ENCODE peak calls at places on chromosome 20, in four cellular contexts. One of them, this sample, is unnamed.

GRCh38 chr20:57335392-57335791 is 5.8 kb downstream of the SPO11 start:
- DNase-seq in CD8-positive, alpha-beta memory T cell: no peak
- DNase-seq in germinal center: no peak
- DNase-seq in EL: no peak
- DNase-seq in this sample: no peak

GRCh38 chr20:37450344-37450743 is 70.7 kb upstream of the NNAT start:
- DNase-seq in CD8-positive, alpha-beta memory T cell: no peak
- DNase-seq in germinal center: no peak
- DNase-seq in EL: no peak
- DNase-seq in this sample: no peak

GRCh38 chr20:347640-348484 is 951 bp downstream of the NRSN2 start:
- DNase-seq in EL: peak; percentile 97
- DNase-seq in germinal center: peak; percentile 83
- DNase-seq in CD8-positive, alpha-beta memory T cell: peak; percentile 66
- DNase-seq in this sample: peak; percentile 52

GRCh38 chr20:44746367-44747165 is 901 bp downstream of the KCNK15 start:
- DNase-seq in germinal center: no peak
- DNase-seq in EL: no peak
- DNase-seq in CD8-positive, alpha-beta memory T cell: no peak
- DNase-seq in this sample: no peak

GRCh38 chr20:53738039-53738944 is 144.7 kb upstream of the ZNF217 start:
- DNase-seq in EL: peak; percentile 85
- DNase-seq in germinal center: no peak
- DNase-seq in CD8-positive, alpha-beta memory T cell: no peak
- DNase-seq in this sample: no peak

GRCh38 chr20:11204926-11205768 is 531.3 kb upstream of the JAG1 start:
- DNase-seq in EL: peak; percentile 69
- DNase-seq in CD8-positive, alpha-beta memory T cell: no peak
- DNase-seq in germinal center: no peak
- DNase-seq in this sample: no peak

GRCh38 chr20:51958099-51958498 is 155.8 kb upstream of the SALL4 start:
- DNase-seq in germinal center: no peak
- DNase-seq in EL: no peak
- DNase-seq in CD8-positive, alpha-beta memory T cell: no peak
- DNase-seq in this sample: no peak

GRCh38 chr20:1945134-1945618 is 48.7 kb downstream of the PDYN start:
- DNase-seq in CD8-positive, alpha-beta memory T cell: no peak
- DNase-seq in EL: no peak
- DNase-seq in germinal center: no peak
- DNase-seq in this sample: peak; percentile 90

GRCh38 chr20:36035720-36036119 is 67.3 kb downstream of the CNBD2 start:
- DNase-seq in CD8-positive, alpha-beta memory T cell: no peak
- DNase-seq in germinal center: no peak
- DNase-seq in EL: peak; percentile 55
- DNase-seq in this sample: no peak

GRCh38 chr20:25148982-25149846 is 46.3 kb upstream of the ENTPD6 start:
- DNase-seq in germinal center: no peak
- DNase-seq in CD8-positive, alpha-beta memory T cell: no peak
- DNase-seq in EL: no peak
- DNase-seq in this sample: no peak

GRCh38 chr20:17875106-17875980 is 93.3 kb downstream of the SNX5 start:
- DNase-seq in germinal center: no peak
- DNase-seq in CD8-positive, alpha-beta memory T cell: no peak
- DNase-seq in EL: peak; percentile 19
- DNase-seq in this sample: no peak

GRCh38 chr20:23116301-23117089 is 30.4 kb upstream of the CD93 start:
- DNase-seq in germinal center: no peak
- DNase-seq in CD8-positive, alpha-beta memory T cell: no peak
- DNase-seq in EL: peak; percentile 50
- DNase-seq in this sample: no peak

GRCh38 chr20:48725589-48725991 is 102.2 kb downstream of the PREX1 start:
- DNase-seq in EL: peak; percentile 77
- DNase-seq in germinal center: no peak
- DNase-seq in CD8-positive, alpha-beta memory T cell: no peak
- DNase-seq in this sample: no peak

GRCh38 chr20:31707994-31708744 is 14.5 kb downstream of the BCL2L1 start:
- DNase-seq in germinal center: no peak
- DNase-seq in EL: no peak
- DNase-seq in CD8-positive, alpha-beta memory T cell: no peak
- DNase-seq in this sample: no peak

GRCh38 chr20:58109918-58110635 is 118.4 kb downstream of the ANKRD60 start:
- DNase-seq in EL: no peak
- DNase-seq in germinal center: no peak
- DNase-seq in CD8-positive, alpha-beta memory T cell: no peak
- DNase-seq in this sample: no peak

GRCh38 chr20:20711413-20711812 is 1.0 kb downstream of the RALGAPA2 start:
- DNase-seq in EL: no peak
- DNase-seq in germinal center: peak; percentile 17
- DNase-seq in CD8-positive, alpha-beta memory T cell: peak; percentile 20
- DNase-seq in this sample: no peak

GRCh38 chr20:57451759-57452661 is 60.8 kb downstream of the RBM38 start:
- DNase-seq in germinal center: peak; percentile 40
- DNase-seq in EL: no peak
- DNase-seq in CD8-positive, alpha-beta memory T cell: no peak
- DNase-seq in this sample: no peak

GRCh38 chr20:23245553-23246128 is 105.0 kb upstream of the NXT1 start:
- DNase-seq in germinal center: peak; percentile 71
- DNase-seq in CD8-positive, alpha-beta memory T cell: no peak
- DNase-seq in EL: peak; percentile 8
- DNase-seq in this sample: no peak

GRCh38 chr20:39165099-39165498 is 203.0 kb downstream of the DHX35 start:
- DNase-seq in EL: no peak
- DNase-seq in germinal center: no peak
- DNase-seq in CD8-positive, alpha-beta memory T cell: no peak
- DNase-seq in this sample: no peak